ENCODE peak calls at places on chromosomes 7 and 10, in nine cellular contexts. One of them, this sample, is unnamed. For H3K36me3, the result is how much of the 10 kb centered on the place peaks cover.

GRCh38 chr7:90720970-90721768 is 125.0 kb downstream of the CDK14 start:
- DNase-seq in heart left ventricle: no peak
- DNase-seq in CD8-positive, alpha-beta memory T cell: no peak
- DNase-seq in ascending aorta: no peak
- DNase-seq in IMR-90: peak
- DNase-seq in H7: no peak
- DNase-seq in fibroblast of lung: peak
- DNase-seq in adrenal gland: no peak
- DNase-seq in BE2C: no peak
- DNase-seq in this sample: no peak

GRCh38 chr10:21534611-21535493 is 820 bp downstream of the MLLT10 start:
- DNase-seq in heart left ventricle: peak
- DNase-seq in CD8-positive, alpha-beta memory T cell: peak
- DNase-seq in ascending aorta: peak
- DNase-seq in IMR-90: peak
- DNase-seq in H7: peak
- DNase-seq in fibroblast of lung: peak
- DNase-seq in adrenal gland: peak
- DNase-seq in BE2C: peak
- DNase-seq in this sample: peak

GRCh38 chr7:50085344-50085743 is 7.7 kb downstream of the ZPBP start:
- DNase-seq in heart left ventricle: no peak
- DNase-seq in CD8-positive, alpha-beta memory T cell: no peak
- DNase-seq in ascending aorta: no peak
- DNase-seq in IMR-90: no peak
- DNase-seq in H7: no peak
- DNase-seq in fibroblast of lung: no peak
- DNase-seq in adrenal gland: no peak
- DNase-seq in BE2C: no peak
- DNase-seq in this sample: no peak

GRCh38 chr7:33792041-33792440 is 113.3 kb upstream of the BMPER start:
- DNase-seq in heart left ventricle: no peak
- DNase-seq in CD8-positive, alpha-beta memory T cell: no peak
- DNase-seq in ascending aorta: no peak
- DNase-seq in IMR-90: no peak
- DNase-seq in H7: no peak
- DNase-seq in fibroblast of lung: no peak
- DNase-seq in adrenal gland: no peak
- DNase-seq in BE2C: no peak
- DNase-seq in this sample: no peak

GRCh38 chr7:144019457-144019856 is 19.3 kb downstream of the OR6B1 start:
- DNase-seq in heart left ventricle: no peak
- DNase-seq in CD8-positive, alpha-beta memory T cell: no peak
- DNase-seq in ascending aorta: no peak
- DNase-seq in IMR-90: peak
- DNase-seq in H7: no peak
- DNase-seq in fibroblast of lung: peak
- DNase-seq in adrenal gland: peak
- DNase-seq in BE2C: no peak
- DNase-seq in this sample: no peak

GRCh38 chr7:155713382-155713781 is 68.9 kb downstream of the RBM33 start:
- DNase-seq in heart left ventricle: no peak
- DNase-seq in CD8-positive, alpha-beta memory T cell: no peak
- DNase-seq in ascending aorta: no peak
- DNase-seq in IMR-90: no peak
- DNase-seq in H7: peak
- DNase-seq in fibroblast of lung: no peak
- DNase-seq in adrenal gland: no peak
- DNase-seq in BE2C: no peak
- DNase-seq in this sample: no peak

GRCh38 chr10:70432101-70432500 is 9.4 kb downstream of the NODAL start:
- DNase-seq in heart left ventricle: no peak
- DNase-seq in CD8-positive, alpha-beta memory T cell: no peak
- DNase-seq in ascending aorta: peak
- DNase-seq in IMR-90: no peak
- DNase-seq in H7: no peak
- DNase-seq in fibroblast of lung: peak
- DNase-seq in adrenal gland: no peak
- DNase-seq in BE2C: no peak
- DNase-seq in this sample: no peak

GRCh38 chr7:29565186-29565540 is 1.5 kb downstream of the PRR15 start:
- DNase-seq in heart left ventricle: no peak
- DNase-seq in CD8-positive, alpha-beta memory T cell: no peak
- DNase-seq in ascending aorta: no peak
- DNase-seq in IMR-90: peak
- DNase-seq in H7: no peak
- DNase-seq in fibroblast of lung: no peak
- DNase-seq in adrenal gland: no peak
- DNase-seq in BE2C: no peak
- DNase-seq in this sample: no peak

DNA sequence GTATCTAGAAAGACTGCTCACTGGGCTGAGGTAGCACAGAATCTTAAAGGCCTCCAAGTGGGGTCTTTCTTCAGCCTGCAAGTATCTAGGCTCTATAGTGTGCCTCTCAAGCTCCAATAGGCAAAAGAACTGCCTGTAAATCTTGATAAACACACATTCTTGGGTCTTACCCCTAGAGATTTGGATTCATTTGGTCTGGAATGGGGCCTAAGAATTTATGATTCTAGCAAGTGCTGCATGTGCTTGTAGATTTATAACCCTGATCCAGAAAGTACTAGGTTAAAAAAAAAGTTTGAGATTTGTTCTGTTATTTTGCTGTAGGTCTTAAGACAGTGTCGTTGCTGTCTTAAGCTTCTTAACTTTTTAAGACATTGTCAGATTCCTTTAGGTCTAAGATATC is 74.1 kb downstream of the RALA start:
- DNase-seq in heart left ventricle: no peak
- DNase-seq in CD8-positive, alpha-beta memory T cell: no peak
- DNase-seq in ascending aorta: no peak
- DNase-seq in IMR-90: no peak
- DNase-seq in H7: no peak
- DNase-seq in fibroblast of lung: no peak
- DNase-seq in adrenal gland: no peak
- DNase-seq in BE2C: no peak
- DNase-seq in this sample: no peak
- H3K36me3 ChIP-seq in heart left ventricle: under half
- H3K36me3 ChIP-seq in CD8-positive, alpha-beta memory T cell: under half
- H3K36me3 ChIP-seq in ascending aorta: under half
- H3K36me3 ChIP-seq in IMR-90: under half
- H3K36me3 ChIP-seq in H7: under half
- H3K36me3 ChIP-seq in fibroblast of lung: under half
- H3K36me3 ChIP-seq in adrenal gland: under half
- H3K36me3 ChIP-seq in BE2C: under half
- H3K36me3 ChIP-seq in this sample: under half

GRCh38 chr10:131963811-131964210 is 17.9 kb downstream of the BNIP3 start:
- DNase-seq in heart left ventricle: no peak
- DNase-seq in CD8-positive, alpha-beta memory T cell: no peak
- DNase-seq in ascending aorta: no peak
- DNase-seq in IMR-90: no peak
- DNase-seq in H7: no peak
- DNase-seq in fibroblast of lung: no peak
- DNase-seq in adrenal gland: no peak
- DNase-seq in BE2C: no peak
- DNase-seq in this sample: no peak
- H3K36me3 ChIP-seq in heart left ventricle: under half
- H3K36me3 ChIP-seq in CD8-positive, alpha-beta memory T cell: under half
- H3K36me3 ChIP-seq in ascending aorta: under half
- H3K36me3 ChIP-seq in IMR-90: under half
- H3K36me3 ChIP-seq in H7: under half
- H3K36me3 ChIP-seq in fibroblast of lung: under half
- H3K36me3 ChIP-seq in adrenal gland: under half
- H3K36me3 ChIP-seq in BE2C: under half
- H3K36me3 ChIP-seq in this sample: under half

GRCh38 chr10:100163704-100164621 is 21.9 kb downstream of the ERLIN1 start:
- DNase-seq in heart left ventricle: no peak
- DNase-seq in CD8-positive, alpha-beta memory T cell: no peak
- DNase-seq in ascending aorta: no peak
- DNase-seq in IMR-90: peak
- DNase-seq in H7: no peak
- DNase-seq in fibroblast of lung: no peak
- DNase-seq in adrenal gland: no peak
- DNase-seq in BE2C: no peak
- DNase-seq in this sample: no peak

GRCh38 chr10:100155936-100156335 is 29.9 kb downstream of the ERLIN1 start:
- DNase-seq in heart left ventricle: no peak
- DNase-seq in CD8-positive, alpha-beta memory T cell: no peak
- DNase-seq in ascending aorta: no peak
- DNase-seq in IMR-90: no peak
- DNase-seq in H7: no peak
- DNase-seq in fibroblast of lung: no peak
- DNase-seq in adrenal gland: no peak
- DNase-seq in BE2C: no peak
- DNase-seq in this sample: no peak

GRCh38 chr10:100157140-100157539 is 28.7 kb downstream of the ERLIN1 start:
- DNase-seq in heart left ventricle: no peak
- DNase-seq in CD8-positive, alpha-beta memory T cell: no peak
- DNase-seq in ascending aorta: no peak
- DNase-seq in IMR-90: no peak
- DNase-seq in H7: no peak
- DNase-seq in fibroblast of lung: no peak
- DNase-seq in adrenal gland: no peak
- DNase-seq in BE2C: no peak
- DNase-seq in this sample: no peak

GRCh38 chr10:100153239-100153840 is 32.5 kb downstream of the ERLIN1 start:
- DNase-seq in heart left ventricle: no peak
- DNase-seq in CD8-positive, alpha-beta memory T cell: no peak
- DNase-seq in ascending aorta: no peak
- DNase-seq in IMR-90: no peak
- DNase-seq in H7: no peak
- DNase-seq in fibroblast of lung: no peak
- DNase-seq in adrenal gland: no peak
- DNase-seq in BE2C: no peak
- DNase-seq in this sample: no peak

GRCh38 chr10:100158044-100158805 is 27.6 kb downstream of the ERLIN1 start:
- DNase-seq in heart left ventricle: no peak
- DNase-seq in CD8-positive, alpha-beta memory T cell: no peak
- DNase-seq in ascending aorta: no peak
- DNase-seq in IMR-90: no peak
- DNase-seq in H7: no peak
- DNase-seq in fibroblast of lung: no peak
- DNase-seq in adrenal gland: no peak
- DNase-seq in BE2C: no peak
- DNase-seq in this sample: peak
- H3K36me3 ChIP-seq in heart left ventricle: under half
- H3K36me3 ChIP-seq in CD8-positive, alpha-beta memory T cell: under half
- H3K36me3 ChIP-seq in ascending aorta: under half
- H3K36me3 ChIP-seq in IMR-90: under half
- H3K36me3 ChIP-seq in H7: under half
- H3K36me3 ChIP-seq in fibroblast of lung: under half
- H3K36me3 ChIP-seq in adrenal gland: under half
- H3K36me3 ChIP-seq in BE2C: under half
- H3K36me3 ChIP-seq in this sample: under half

DNA sequence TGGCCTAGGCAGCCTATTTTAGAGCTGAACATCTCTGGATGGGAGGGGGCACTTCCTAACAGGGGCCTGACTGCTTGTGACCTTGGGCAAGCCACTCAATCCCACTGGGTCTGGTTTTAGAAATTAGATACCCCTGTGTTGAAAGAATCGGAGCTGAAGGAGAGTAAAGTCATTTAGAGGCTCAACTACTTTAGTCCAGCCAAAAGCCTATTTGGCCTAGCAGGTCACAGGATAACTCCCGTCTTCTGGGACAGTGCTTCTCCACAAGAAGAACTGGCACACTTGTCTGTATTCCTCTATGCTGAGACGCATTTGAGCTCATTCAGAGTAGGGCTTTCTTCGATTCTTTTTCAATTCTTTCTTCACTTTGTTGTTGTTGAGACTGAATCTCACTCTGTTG is 224.2 kb downstream of the CHCHD3 start:
- DNase-seq in heart left ventricle: no peak
- DNase-seq in CD8-positive, alpha-beta memory T cell: no peak
- DNase-seq in ascending aorta: no peak
- DNase-seq in IMR-90: no peak
- DNase-seq in H7: no peak
- DNase-seq in fibroblast of lung: no peak
- DNase-seq in adrenal gland: no peak
- DNase-seq in BE2C: no peak
- DNase-seq in this sample: no peak
- H3K36me3 ChIP-seq in heart left ventricle: under half
- H3K36me3 ChIP-seq in CD8-positive, alpha-beta memory T cell: under half
- H3K36me3 ChIP-seq in ascending aorta: under half
- H3K36me3 ChIP-seq in IMR-90: under half
- H3K36me3 ChIP-seq in H7: under half
- H3K36me3 ChIP-seq in fibroblast of lung: under half
- H3K36me3 ChIP-seq in adrenal gland: under half
- H3K36me3 ChIP-seq in BE2C: under half
- H3K36me3 ChIP-seq in this sample: under half

DNA sequence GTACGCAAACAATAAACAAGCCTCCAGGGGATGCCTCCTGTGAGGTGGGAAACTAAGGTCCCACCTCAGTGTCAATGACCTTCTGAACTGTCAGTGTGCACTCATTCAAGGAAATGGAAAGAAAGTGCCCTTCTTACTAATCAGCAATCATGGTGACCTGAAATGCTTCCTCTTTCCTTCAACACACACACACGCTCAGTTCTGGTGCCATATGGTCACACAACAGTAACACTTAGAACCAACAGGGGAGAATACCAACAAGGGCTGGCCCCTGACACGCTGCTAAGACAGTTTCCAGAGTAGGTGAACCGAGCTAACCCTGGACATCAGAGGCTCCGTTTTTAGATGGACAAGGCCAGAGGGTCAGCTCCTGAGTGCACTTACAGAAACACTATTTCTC is 42.1 kb upstream of the EFCAB10 start:
- DNase-seq in heart left ventricle: no peak
- DNase-seq in CD8-positive, alpha-beta memory T cell: no peak
- DNase-seq in ascending aorta: no peak
- DNase-seq in IMR-90: no peak
- DNase-seq in H7: no peak
- DNase-seq in fibroblast of lung: no peak
- DNase-seq in adrenal gland: no peak
- DNase-seq in BE2C: no peak
- DNase-seq in this sample: no peak
- H3K36me3 ChIP-seq in heart left ventricle: under half
- H3K36me3 ChIP-seq in CD8-positive, alpha-beta memory T cell: under half
- H3K36me3 ChIP-seq in ascending aorta: under half
- H3K36me3 ChIP-seq in IMR-90: under half
- H3K36me3 ChIP-seq in H7: under half
- H3K36me3 ChIP-seq in fibroblast of lung: under half
- H3K36me3 ChIP-seq in adrenal gland: under half
- H3K36me3 ChIP-seq in BE2C: under half
- H3K36me3 ChIP-seq in this sample: under half

This sample was measured in GM06990.